ENCODE peak calls at places on chromosomes 7 and 10, in six cellular contexts. U, O, D, Q, I and K are unnamed samples.

GRCh38 chr7:157654350-157654749 is 317.5 kb downstream of the DNAJB6 start:
- DNase-seq in U (no peak), O (no peak), D (no peak), Q (no peak), I (no peak), K (no peak)

GRCh38 chr7:98922392-98923107 is 44.2 kb downstream of the TRRAP start:
- DNase-seq in O (no peak), U (peak; percentile 12), D (no peak), I (peak; percentile 90), Q (peak; percentile 88), K (peak; percentile 76)

GRCh38 chr10:90424730-90425129 is 433.1 kb downstream of the HTR7 start:
- DNase-seq in I (peak; percentile 39), O (no peak), U (no peak), Q (peak; percentile 77), D (no peak), K (no peak)

GRCh38 chr10:91354166-91354565 is 56.0 kb upstream of the HECTD2 start:
- DNase-seq in D (no peak), U (no peak), I (no peak), Q (no peak), O (no peak), K (no peak)

GRCh38 chr10:130751851-130752250 is 559.7 kb downstream of the TCERG1L start:
- DNase-seq in Q (no peak), D (no peak), O (no peak), I (no peak), U (no peak), K (no peak)

GRCh38 chr7:131501422-131501821 is 55.0 kb downstream of the PODXL start:
- DNase-seq in U (no peak), I (peak; percentile 94), D (no peak), O (peak; percentile 41), Q (peak; percentile 92), K (peak; percentile 83)

GRCh38 chr7:119733480-119733879 is 539.5 kb upstream of the KCND2 start:
- DNase-seq in Q (no peak), U (no peak), D (no peak), O (no peak), I (no peak), K (no peak)

GRCh38 chr7:139046143-139046542 is 10.3 kb upstream of the ZC3HAV1L start:
- DNase-seq in Q (no peak), D (no peak), I (no peak), O (no peak), U (no peak), K (no peak)

GRCh38 chr10:102927311-102928010 is 9.4 kb downstream of the CNNM2 start:
- DNase-seq in I (no peak), Q (no peak), U (no peak), O (no peak), D (no peak), K (no peak)

GRCh38 chr7:107166702-107167426 is 1.9 kb upstream of the HBP1 start:
- DNase-seq in D (no peak), I (no peak), Q (no peak), U (no peak), O (no peak), K (no peak)

GRCh38 chr7:82288769-82289535 is 154.6 kb downstream of the CACNA2D1 start:
- DNase-seq in D (no peak), I (no peak), Q (peak; percentile 21), U (no peak), O (no peak), K (no peak)

GRCh38 chr7:151024435-151025056 is at the start of gene ATG9B:
- DNase-seq in O (no peak), I (no peak), D (no peak), Q (no peak), U (no peak), K (no peak)

GRCh38 chr10:131034451-131034850 is 277.1 kb downstream of the TCERG1L start:
- DNase-seq in I (no peak), D (no peak), U (no peak), Q (no peak), O (no peak), K (no peak)

GRCh38 chr10:45198596-45199379 is 116.6 kb downstream of the OR13A1 start:
- DNase-seq in D (no peak), U (no peak), O (no peak), Q (no peak), I (no peak), K (no peak)

GRCh38 chr7:136956232-136956631 is 87.8 kb downstream of the CHRM2 start:
- DNase-seq in O (no peak), I (peak; percentile 90), D (no peak), U (peak; percentile 67), Q (peak; percentile 85), K (peak; percentile 73)

GRCh38 chr7:22234247-22234646 is 122.7 kb downstream of the RAPGEF5 start:
- DNase-seq in U (no peak), D (no peak), I (no peak), O (no peak), Q (no peak), K (no peak)

GRCh38 chr10:90742189-90742588 is 115.7 kb downstream of the HTR7 start:
- DNase-seq in O (no peak), D (no peak), Q (peak; percentile 35), I (peak; percentile 49), U (peak; percentile 51), K (no peak)

GRCh38 chr7:49639068-49639593 is 134.3 kb upstream of the VWC2 start:
- DNase-seq in D (no peak), Q (no peak), U (no peak), O (no peak), I (no peak), K (no peak)

GRCh38 chr10:45000138-45000763 is 472 bp upstream of the ZNF22 start:
- DNase-seq in D (no peak), Q (peak; percentile 86), I (peak; percentile 74), U (no peak), O (no peak), K (peak; percentile 74)

GRCh38 chr10:80608706-80609105 is 71.0 kb downstream of the SH2D4B start:
- DNase-seq in D (peak; percentile 13), U (no peak), O (no peak), I (no peak), Q (no peak), K (no peak)

GRCh38 chr10:113177163-113177935 is 227.3 kb downstream of the TCF7L2 start:
- DNase-seq in U (no peak), O (no peak), Q (no peak), I (no peak), D (no peak), K (no peak)

GRCh38 chr10:90746829-90747228 is 111.0 kb downstream of the HTR7 start:
- DNase-seq in D (no peak), Q (no peak), I (no peak), O (no peak), U (no peak), K (no peak)

GRCh38 chr10:30999084-30999712 is 32.5 kb downstream of the ZNF438 start:
- DNase-seq in Q (peak; percentile 60), D (no peak), O (no peak), U (no peak), I (peak; percentile 67), K (peak; percentile 59)

GRCh38 chr10:17206210-17206709 is 4.8 kb upstream of the TRDMT1 start:
- DNase-seq in Q (peak; percentile 74), I (peak; percentile 63), O (peak; percentile 38), U (peak; percentile 76), D (no peak), K (peak; percentile 30)

GRCh38 chr10:22218448-22218847 is 633 bp upstream of the EBLN1 start:
- DNase-seq in D (no peak), I (no peak), O (no peak), U (no peak), Q (no peak), K (no peak)

GRCh38 chr7:29516491-29516890 is 47.1 kb upstream of the PRR15 start:
- DNase-seq in Q (no peak), O (no peak), U (no peak), I (no peak), D (no peak), K (no peak)

GRCh38 chr7:111238891-111239290 is 148.0 kb downstream of the LRRN3 start:
- DNase-seq in O (no peak), I (no peak), D (no peak), U (no peak), Q (peak; percentile 9), K (peak; percentile 6)

GRCh38 chr7:34759477-34760125 is 101.6 kb downstream of the NPSR1 start:
- DNase-seq in I (peak; percentile 55), D (no peak), O (no peak), Q (peak; percentile 50), U (no peak), K (peak; percentile 28)